ENCODE peak calls at places on chromosomes 1 and 21, in five cellular contexts. G is HCT116; A is Panc1; H is CD8-positive, alpha-beta T cell; D is cardiac fibroblast. U is an unnamed sample.

GRCh38 chr1:118246646-118247045 is 61.6 kb upstream of the SPAG17 start:
- DNase-seq in D (no peak), H (no peak), G (no peak), A (no peak), U (no peak)

GRCh38 chr1:94095112-94095637 is 25.8 kb downstream of the ABCA4 start:
- DNase-seq in H (no peak), G (no peak), A (no peak), D (peak), U (peak)

GRCh38 chr1:166789286-166789685 is 50.0 kb upstream of the POGK start:
- DNase-seq in H (no peak), A (no peak), D (no peak), G (no peak), U (no peak)

GRCh38 chr21:45152265-45152746 is 77.9 kb downstream of the ADARB1 start:
- DNase-seq in H (peak), G (no peak), A (no peak), D (no peak), U (no peak)

GRCh38 chr1:214281030-214281901 is at the start of gene SMYD2:
- DNase-seq in H (peak), G (peak), D (peak), A (no peak), U (peak)

GRCh38 chr1:104329278-104329677 is 579.6 kb downstream of the AMY1C start:
- DNase-seq in A (no peak), H (no peak), D (no peak), G (no peak), U (no peak)

GRCh38 chr1:17059391-17060128 is 5.7 kb upstream of the SDHB start:
- DNase-seq in A (peak), G (peak), D (peak), H (no peak), U (peak)

GRCh38 chr1:210364479-210364878 is 35.8 kb downstream of the HHAT start:
- DNase-seq in A (no peak), H (no peak), D (no peak), G (no peak), U (no peak)

GRCh38 chr1:193325771-193326170 is 139.4 kb upstream of the B3GALT2 start:
- DNase-seq in G (no peak), A (no peak), H (no peak), D (no peak), U (no peak)

GRCh38 chr21:18138507-18138906 is 106.1 kb upstream of the CHODL start:
- DNase-seq in G (no peak), A (no peak), D (peak), H (no peak), U (no peak)

GRCh38 chr1:1895456-1896333 is 4.8 kb upstream of the GNB1 start:
- DNase-seq in G (no peak), A (no peak), D (no peak), H (no peak), U (no peak)

GRCh38 chr1:51553911-51554310 is 34.8 kb upstream of the EPS15 start:
- DNase-seq in D (no peak), G (no peak), H (no peak), A (no peak), U (no peak)

GRCh38 chr1:208106218-208106617 is 138.0 kb downstream of the PLXNA2 start:
- DNase-seq in D (no peak), G (no peak), A (no peak), H (no peak), U (no peak)

GRCh38 chr1:64864018-64864945 is 102.1 kb downstream of the JAK1 start:
- DNase-seq in A (no peak), D (peak), G (peak), H (peak), U (no peak)

GRCh38 chr1:15966081-15966955 is 9.6 kb downstream of the ZBTB17 start:
- DNase-seq in G (no peak), D (peak), A (no peak), H (peak), U (peak)

GRCh38 chr21:31877558-31877957 is 4.7 kb downstream of the HUNK start:
- DNase-seq in A (no peak), D (no peak), G (no peak), H (no peak), U (no peak)

GRCh38 chr1:188425687-188426086 is 1596.9 kb downstream of the PLA2G4A start:
- DNase-seq in D (peak), A (no peak), H (no peak), G (no peak), U (peak)

GRCh38 chr1:88685239-88685604 is 1.1 kb downstream of the PKN2 start:
- DNase-seq in H (no peak), D (no peak), G (no peak), A (no peak), U (peak)

GRCh38 chr1:168732736-168733135 is 3.7 kb upstream of the DPT start:
- DNase-seq in A (no peak), H (no peak), D (no peak), G (no peak), U (no peak)

GRCh38 chr1:6624712-6625578 is at the start of gene THAP3:
- DNase-seq in A (peak), H (peak), D (peak), G (peak), U (peak)

GRCh38 chr1:53589043-53589887 is 130.1 kb downstream of the DMRTB1 start:
- DNase-seq in A (no peak), G (no peak), D (no peak), H (no peak), U (no peak)

GRCh38 chr1:65323246-65323645 is 13.9 kb downstream of the DNAJC6 start:
- DNase-seq in D (no peak), H (no peak), G (no peak), A (no peak), U (no peak)

GRCh38 chr1:156391701-156392100 is 22.7 kb downstream of the RHBG start:
- DNase-seq in D (no peak), H (no peak), A (no peak), G (no peak), U (no peak)

GRCh38 chr1:46657775-46658174 is 10.4 kb downstream of the ATPAF1 start:
- DNase-seq in A (no peak), H (no peak), G (no peak), D (no peak), U (no peak)

GRCh38 chr1:27351541-27352107 is 9.8 kb downstream of the SYTL1 start:
- DNase-seq in A (no peak), H (no peak), D (no peak), G (no peak), U (no peak)

GRCh38 chr21:34800797-34801518 is 132.2 kb downstream of the CLIC6 start:
- DNase-seq in H (no peak), D (peak), A (no peak), G (no peak), U (peak)

GRCh38 chr21:34797202-34797527 is 128.4 kb downstream of the CLIC6 start:
- DNase-seq in A (no peak), G (no peak), D (no peak), H (no peak), U (no peak)

GRCh38 chr21:34797926-34798595 is 129.3 kb downstream of the CLIC6 start:
- DNase-seq in G (no peak), A (no peak), D (no peak), H (no peak), U (no peak)

GRCh38 chr21:34796518-34797201 is 127.9 kb downstream of the CLIC6 start:
- DNase-seq in H (no peak), G (peak), A (no peak), D (no peak), U (no peak)

DNA sequence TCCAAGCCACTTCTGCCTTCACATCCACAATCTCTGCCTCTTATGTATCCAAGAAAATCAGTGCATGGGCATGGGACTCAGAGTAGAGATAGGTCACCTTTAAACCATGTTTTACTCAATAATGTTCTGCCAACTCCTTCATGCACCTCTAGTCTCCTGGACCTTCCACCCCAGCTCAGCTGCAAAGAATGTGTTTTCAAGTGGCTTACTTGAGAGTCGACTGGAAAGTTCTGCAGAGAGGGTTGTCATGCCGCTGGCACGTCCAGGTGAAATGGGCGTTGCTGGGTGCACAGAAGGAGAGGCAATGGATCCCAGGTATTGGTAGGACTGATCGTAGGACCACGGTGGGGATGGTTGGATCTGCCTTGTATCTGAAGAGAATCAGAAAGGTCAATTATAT is 130.3 kb downstream of the CLIC6 start:
- DNase-seq in G (no peak), A (no peak), D (no peak), H (no peak), U (no peak)
- H3K4me3 ChIP-seq in G (no peak), A (no peak), D (no peak), H (no peak), U (no peak)

GRCh38 chr1:9910080-9910424 is at the start of gene CTNNBIP1:
- DNase-seq in H (no peak), D (no peak), G (no peak), A (no peak), U (no peak)

GRCh38 chr1:9910425-9911178 is 533 bp upstream of the CTNNBIP1 start:
- DNase-seq in G (peak), D (peak), A (peak), H (peak), U (peak)

GRCh38 chr1:9912264-9912936 is 2.3 kb upstream of the CTNNBIP1 start:
- DNase-seq in G (no peak), H (no peak), A (no peak), D (no peak), U (no peak)

GRCh38 chr1:9917901-9918300 is 7.8 kb upstream of the CTNNBIP1 start:
- DNase-seq in H (no peak), A (no peak), D (no peak), G (no peak), U (no peak)

DNA sequence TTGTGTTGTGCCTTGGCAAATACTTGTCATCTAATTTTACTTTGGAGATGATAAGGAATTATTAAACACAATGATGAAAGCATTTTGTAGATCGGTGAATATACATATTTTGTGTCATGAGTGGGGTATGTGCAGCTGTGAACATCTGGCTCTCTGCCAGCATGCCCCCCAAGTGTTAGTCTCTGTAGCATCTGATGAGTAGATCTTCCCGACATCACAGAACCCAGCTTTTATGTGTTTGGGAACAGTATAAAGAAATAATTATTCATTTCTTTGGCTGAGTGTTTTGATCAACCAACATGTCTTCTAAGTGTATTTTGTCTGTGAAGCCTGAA is 4.5 kb upstream of the CTNNBIP1 start:
- DNase-seq in A (no peak), H (no peak), D (no peak), G (no peak), U (no peak)
- TF ChIP-seq CTCF in A (no peak), H (no peak), D (no peak), G (no peak), U (no peak)

DNA sequence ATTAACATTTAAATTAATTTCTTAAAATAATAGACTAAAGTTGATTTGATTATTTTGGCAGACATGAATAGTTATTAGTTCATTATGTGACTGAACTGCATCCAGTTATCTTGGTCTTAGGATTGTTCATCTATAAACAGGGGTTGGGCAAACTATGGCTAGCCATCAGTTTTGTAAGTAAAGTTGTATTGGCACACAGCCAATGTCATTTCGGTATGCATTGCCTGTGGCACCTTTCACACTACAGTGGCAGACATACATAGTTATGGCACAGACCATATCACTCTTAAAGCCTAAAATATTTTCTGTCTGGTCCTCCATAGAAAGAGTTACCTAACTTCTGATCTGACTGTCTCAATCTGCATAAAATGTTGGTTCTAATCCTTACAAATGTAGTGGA is 27.2 kb downstream of the ADGRL2 start:
- DNase-seq in A (no peak), G (no peak), D (no peak), H (no peak), U (no peak)
- H3K4me3 ChIP-seq in A (no peak), G (no peak), D (no peak), H (no peak), U (no peak)

GRCh38 chr1:179178135-179178630 is 51.3 kb downstream of the ABL2 start:
- DNase-seq in H (no peak), G (no peak), A (no peak), D (no peak), U (no peak)

GRCh38 chr1:179178965-179179364 is 50.5 kb downstream of the ABL2 start:
- DNase-seq in H (no peak), A (no peak), D (peak), G (no peak), U (peak)

GRCh38 chr1:179177614-179178013 is 51.9 kb downstream of the ABL2 start:
- DNase-seq in H (no peak), D (no peak), G (no peak), A (no peak), U (no peak)

GRCh38 chr1:179177182-179177581 is 52.3 kb downstream of the ABL2 start:
- DNase-seq in H (no peak), A (no peak), G (no peak), D (peak), U (peak)

DNA sequence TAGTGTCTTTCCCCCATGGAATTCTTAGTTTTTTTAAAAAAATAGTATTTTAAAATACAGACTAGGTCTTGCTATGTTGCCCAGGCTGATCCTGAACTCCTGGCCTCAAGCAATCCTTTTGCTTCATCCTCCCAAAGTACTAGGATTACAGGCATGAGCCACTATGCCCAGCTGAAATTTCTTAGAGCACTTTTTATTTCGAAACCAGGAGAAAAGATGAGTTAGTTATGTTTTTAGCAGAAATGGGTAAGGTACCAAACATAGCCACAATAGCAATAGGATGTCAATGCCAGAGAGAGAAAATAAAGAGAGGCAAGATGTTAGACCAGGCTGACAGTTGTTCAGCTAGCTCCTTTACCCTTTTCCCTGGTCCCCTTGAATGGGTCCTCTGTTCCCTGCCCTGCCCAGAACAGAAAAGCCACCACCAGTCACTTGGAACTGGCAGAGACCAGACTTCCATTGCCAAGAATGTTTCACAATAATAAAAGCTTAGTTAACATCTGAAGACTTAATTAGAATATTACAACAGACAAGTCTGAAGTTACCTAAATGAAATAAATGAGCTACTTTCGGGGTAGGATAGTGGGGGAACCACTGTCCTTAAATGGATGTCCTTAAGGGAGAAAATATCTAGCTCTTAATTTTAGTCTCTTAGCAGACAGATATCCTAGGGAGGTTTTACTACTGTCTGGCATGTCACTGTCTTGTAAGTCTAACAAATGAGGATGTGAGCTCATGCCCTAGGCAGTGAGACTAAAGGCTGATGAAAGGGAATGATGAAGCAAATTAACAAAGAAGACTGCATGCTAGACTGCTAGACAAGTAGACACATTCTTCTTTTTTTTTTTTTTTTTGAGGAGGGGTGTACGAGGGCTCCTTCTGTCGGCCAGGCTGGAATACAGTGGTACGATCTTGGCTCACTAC is 54.2 kb downstream of the ABL2 start:
- DNase-seq in H (no peak), A (no peak), G (no peak), D (peak), U (peak)
- TF ChIP-seq CTCF in H (no peak), A (no peak), G (no peak), D (no peak), U (no peak)

GRCh38 chr1:3745590-3746381 is 6.5 kb upstream of the CCDC27 start:
- DNase-seq in G (no peak), H (no peak), D (no peak), A (no peak), U (no peak)
- H3K4me3 ChIP-seq in G (no peak), H (no peak), D (no peak), A (peak), U (no peak)

GRCh38 chr1:47931395-47931794 is 65.8 kb downstream of the TRABD2B start:
- DNase-seq in D (no peak), G (peak), H (no peak), A (no peak), U (peak)
- TF ChIP-seq CTCF in D (no peak), G (peak), H (no peak), A (peak), U (no peak)

DNA sequence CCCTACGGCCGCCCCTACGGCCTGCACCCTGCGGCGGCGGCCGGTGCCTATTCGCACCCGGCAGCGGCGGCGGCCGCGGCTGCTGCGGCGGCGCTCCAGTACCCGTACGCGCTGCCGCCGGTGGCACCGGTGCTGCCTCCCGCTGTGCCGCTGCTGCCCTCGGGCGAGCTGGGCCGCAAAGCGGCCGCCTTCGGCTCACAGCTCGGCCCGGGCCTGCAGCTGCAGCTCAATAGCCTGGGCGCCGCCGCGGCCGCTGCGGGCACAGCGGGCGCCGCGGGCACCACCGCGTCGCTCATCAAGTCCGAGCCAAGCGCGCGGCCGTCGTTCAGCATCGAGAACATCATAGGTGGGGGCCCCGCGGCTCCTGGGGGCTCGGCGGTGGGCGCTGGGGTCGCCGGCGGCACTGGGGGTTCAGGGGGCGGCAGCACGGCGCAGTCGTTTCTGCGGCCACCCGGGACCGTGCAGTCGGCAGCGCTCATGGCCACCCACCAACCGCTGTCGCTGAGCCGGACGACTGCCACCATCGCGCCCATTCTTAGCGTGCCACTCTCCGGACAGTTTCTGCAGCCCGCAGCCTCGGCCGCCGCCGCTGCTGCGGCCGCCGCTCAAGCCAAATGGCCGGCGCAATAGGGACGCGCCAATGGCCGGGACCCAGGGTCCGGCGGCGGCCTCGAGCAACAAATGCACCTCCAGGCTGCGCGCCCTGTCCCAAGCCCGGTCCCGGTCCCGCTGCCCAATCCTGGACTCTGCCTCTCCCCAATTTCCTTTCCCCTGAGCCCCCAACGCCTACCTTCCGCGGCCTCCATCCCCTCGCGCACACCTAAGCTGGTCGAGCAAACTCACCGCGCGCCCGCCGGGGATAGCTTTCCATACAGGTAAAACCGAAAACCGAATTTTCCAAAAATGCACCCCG is 1.8 kb downstream of the FOXD3 start:
- DNase-seq in A (no peak), H (no peak), D (no peak), G (no peak), U (no peak)
- H3K4me3 ChIP-seq in A (no peak), H (no peak), D (no peak), G (no peak), U (no peak)

DNA sequence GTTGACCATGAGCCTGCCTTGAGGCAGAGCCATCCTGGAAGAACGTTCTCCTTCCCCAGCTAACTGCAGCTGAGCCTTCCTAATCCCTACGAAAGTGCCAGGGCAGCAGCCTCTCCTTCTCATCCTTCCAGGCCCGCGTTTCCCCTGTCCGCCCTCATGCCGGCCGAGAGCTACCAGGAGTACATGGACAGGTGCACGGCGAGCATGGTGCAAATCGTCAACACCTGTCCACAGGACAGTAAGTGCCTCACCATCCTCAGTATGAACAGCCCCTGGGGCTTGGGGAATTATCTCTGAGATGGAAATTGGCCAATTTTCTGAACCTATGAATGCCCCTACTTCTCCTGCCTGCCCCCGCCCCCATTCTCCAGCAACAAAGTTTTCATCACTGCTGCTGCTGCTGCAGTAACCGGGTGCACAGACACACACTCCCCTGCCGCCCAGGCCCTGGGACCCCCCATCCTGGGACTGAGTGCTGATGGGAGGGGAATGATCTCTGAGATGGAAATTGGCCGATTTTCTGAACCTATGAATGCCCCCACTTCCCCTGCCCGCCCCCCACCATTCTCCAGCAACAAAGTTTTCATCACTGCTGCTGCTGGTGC is 39.6 kb downstream of the UBASH3A start:
- DNase-seq in D (no peak), A (no peak), G (no peak), H (no peak), U (no peak)
- TF ChIP-seq CTCF in D (no peak), A (no peak), G (no peak), H (no peak), U (no peak)

U was measured in foreskin fibroblast.